ENCODE peak calls at places on chromosome X, in ten cellular contexts. W is Peyer's patch, Z is tibial nerve, R is breast epithelium, T is K562, L is A549, U is heart left ventricle, G is transverse colon, E is uterus, B is prostate gland. O is an unnamed sample.

GRCh38 chrX:2497961-2498780 is 2.6 kb downstream of the DHRSX start:
- DNase-seq in Z (peak; percentile 20), U (no peak), W (no peak), T (no peak), R (no peak), G (peak; percentile 27), E (no peak), B (peak; percentile 43), L (peak; percentile 55), O (peak; percentile 82)

GRCh38 chrX:131521824-131522223 is 22.1 kb upstream of the OR13H1 start:
- DNase-seq in E (no peak), Z (no peak), G (no peak), R (no peak), W (no peak), T (no peak), L (no peak), U (no peak), B (no peak), O (no peak)

GRCh38 chrX:42740456-42740855 is 37.5 kb downstream of the PPP1R2C start:
- DNase-seq in U (no peak), Z (no peak), E (no peak), W (no peak), T (no peak), L (no peak), B (no peak), R (no peak), G (no peak), O (no peak)

GRCh38 chrX:110734894-110735541 is 60.6 kb downstream of the CHRDL1 start:
- DNase-seq in T (no peak), U (no peak), W (no peak), B (no peak), R (no peak), G (no peak), E (no peak), L (no peak), Z (no peak), O (no peak)

GRCh38 chrX:109974906-109975655 is 27.8 kb upstream of the TMEM164 start:
- DNase-seq in R (no peak), Z (no peak), T (no peak), B (no peak), G (no peak), W (no peak), U (no peak), L (no peak), E (no peak), O (no peak)

GRCh38 chrX:40107291-40108083 is 9.7 kb upstream of the BCOR start:
- DNase-seq in B (peak; percentile 20), W (peak; percentile 79), Z (no peak), T (no peak), R (no peak), E (peak; percentile 51), L (peak; percentile 33), G (peak; percentile 72), U (peak; percentile 84), O (peak; percentile 76)

GRCh38 chrX:136268051-136269048 is 17.1 kb upstream of the MAP7D3 start:
- DNase-seq in W (no peak), G (peak; percentile 32), L (peak; percentile 15), U (no peak), E (peak; percentile 44), T (peak; percentile 51), Z (peak; percentile 61), R (no peak), B (peak; percentile 4), O (no peak)

GRCh38 chrX:94752434-94753169 is 1078.6 kb downstream of the FAM133A start:
- DNase-seq in T (no peak), R (no peak), U (no peak), B (no peak), E (no peak), Z (no peak), G (no peak), W (no peak), L (no peak), O (no peak)

GRCh38 chrX:1165535-1166196 is 46.8 kb downstream of the CRLF2 start:
- DNase-seq in E (no peak), L (peak; percentile 48), T (no peak), R (peak; percentile 51), G (no peak), U (no peak), W (no peak), Z (no peak), B (no peak), O (no peak)

DNA sequence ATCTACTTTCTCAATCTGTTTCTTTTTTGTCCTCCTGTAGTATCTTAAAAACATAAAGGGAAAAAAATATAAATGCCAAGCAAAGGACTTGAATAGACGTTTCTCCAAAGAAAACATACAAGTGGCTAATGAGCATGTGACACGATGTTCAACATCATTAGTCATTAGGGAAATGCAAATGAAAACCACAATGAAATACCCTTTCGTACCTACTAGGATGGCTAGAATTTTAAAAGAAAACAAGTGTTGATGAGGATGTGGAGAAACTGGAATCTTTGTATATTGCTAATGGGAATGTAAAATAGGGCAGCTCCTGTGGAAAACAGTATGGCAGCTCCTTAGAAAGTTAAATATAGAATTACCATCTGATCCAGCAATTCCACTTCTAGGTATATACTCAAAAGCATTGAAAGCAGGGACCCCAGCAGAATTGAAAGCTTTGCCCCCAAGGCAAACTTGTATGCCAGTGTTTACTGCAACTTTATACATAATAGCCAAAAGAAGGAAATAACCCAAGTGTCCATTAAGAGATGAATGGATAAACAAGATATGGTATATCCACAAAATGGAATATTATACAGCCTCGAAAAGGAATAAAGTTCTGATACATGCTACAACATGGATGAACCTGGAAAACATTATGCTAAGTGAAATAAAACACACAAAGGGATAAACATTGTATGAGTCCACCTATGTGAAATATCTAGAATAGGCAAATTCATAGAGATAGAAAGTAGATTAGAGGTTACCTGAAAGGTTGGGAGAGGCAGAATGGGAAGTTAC is 138.3 kb downstream of the SH3KBP1 start:
- DNase-seq in L (no peak), W (no peak), R (no peak), B (no peak), E (no peak), Z (no peak), U (no peak), T (no peak), G (no peak), O (no peak)
- H3K27ac ChIP-seq in L (no peak overlapping the region), W (peak overlapping the region; percentile 65), R (no peak overlapping the region), B (no peak overlapping the region), E (no peak overlapping the region), Z (no peak overlapping the region), U (no peak overlapping the region), T (no peak overlapping the region), G (no peak overlapping the region), O (no peak overlapping the region)

GRCh38 chrX:119693032-119693995 is at the start of gene SEPTIN6:
- DNase-seq in W (peak; percentile 65), Z (peak; percentile 42), B (peak; percentile 40), E (peak; percentile 43), L (peak; percentile 49), U (peak; percentile 87), T (peak; percentile 80), R (no peak), G (peak; percentile 82), O (peak; percentile 70)
- H3K4me1 ChIP-seq in W (peaks cover under 1% of the 10 kb centered on the region), Z (no peaks in the 10 kb centered on the region), B (no peaks in the 10 kb centered on the region), E (no peaks in the 10 kb centered on the region), L (peaks cover 11% of the 10 kb centered on the region), U (no peaks in the 10 kb centered on the region), T (peaks cover 13% of the 10 kb centered on the region), R (no peaks in the 10 kb centered on the region), G (no peaks in the 10 kb centered on the region), O (no peaks in the 10 kb centered on the region)

GRCh38 chrX:119935215-119935893 is 8.2 kb downstream of the NKAP start:
- DNase-seq in W (no peak), B (no peak), E (no peak), Z (no peak), G (no peak), L (no peak), U (no peak), T (no peak), R (no peak), O (no peak)
- TF ChIP-seq POLR2A in W (no peak), B (no peak), E (no peak), Z (no peak), G (no peak), L (no peak), U (no peak), T (no peak), R (no peak), O (no peak)

DNA sequence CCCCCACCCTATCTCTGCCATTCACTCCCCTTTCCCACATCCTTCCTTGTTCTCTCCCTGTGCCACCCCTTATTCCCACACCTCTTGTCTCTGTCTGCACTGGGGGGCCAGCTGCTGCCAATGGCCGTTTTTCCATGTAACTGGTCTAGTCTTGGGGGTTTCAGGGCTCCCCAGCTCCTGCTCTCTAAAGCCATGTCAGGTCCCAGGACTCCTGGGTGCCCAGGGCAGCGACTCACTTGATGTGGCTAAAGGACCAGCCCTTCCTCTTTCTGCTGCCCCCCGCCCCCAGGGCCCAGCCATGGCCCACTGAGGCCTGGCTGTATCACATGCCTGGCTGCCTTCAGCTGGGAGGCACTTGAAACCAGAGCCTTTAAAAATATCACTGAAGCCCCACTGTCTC is 10.0 kb downstream of the NLGN3 start:
- DNase-seq in U (no peak), G (no peak), E (no peak), T (no peak), L (no peak), Z (no peak), B (no peak), R (no peak), W (no peak), O (no peak)
- H3K27ac ChIP-seq in U (no peak overlapping the region), G (no peak overlapping the region), E (no peak overlapping the region), T (no peak overlapping the region), L (no peak overlapping the region), Z (no peak overlapping the region), B (no peak overlapping the region), R (no peak overlapping the region), W (no peak overlapping the region), O (no peak overlapping the region)

DNA sequence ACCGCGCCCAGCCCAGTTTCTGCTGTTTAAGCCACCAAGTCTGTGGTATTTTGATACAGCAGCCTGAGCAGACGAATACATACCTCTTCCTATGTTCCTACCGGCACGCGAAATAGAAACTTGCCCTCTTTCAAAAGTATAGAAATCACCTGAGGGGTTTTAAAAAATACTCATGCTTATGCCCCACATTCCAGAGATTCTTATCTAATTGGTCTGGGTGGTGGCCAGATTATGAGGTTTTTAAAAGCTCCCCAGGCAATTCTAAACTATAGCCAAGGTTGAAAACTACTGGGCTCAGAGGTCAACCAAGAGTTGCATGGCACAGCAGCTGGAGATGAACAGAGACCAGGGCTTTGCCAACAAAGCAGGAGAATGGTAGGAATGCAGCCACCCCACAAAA is 24.9 kb upstream of the HUWE1 start:
- DNase-seq in W (no peak), L (no peak), E (no peak), Z (no peak), G (no peak), U (no peak), T (no peak), B (no peak), R (no peak), O (no peak)
- H3K4me1 ChIP-seq in W (no peaks in the 10 kb centered on the region), L (no peaks in the 10 kb centered on the region), E (no peaks in the 10 kb centered on the region), Z (no peaks in the 10 kb centered on the region), G (no peaks in the 10 kb centered on the region), U (no peaks in the 10 kb centered on the region), T (peaks cover 10% of the 10 kb centered on the region), B (no peaks in the 10 kb centered on the region), R (peaks cover 10% of the 10 kb centered on the region), O (no peaks in the 10 kb centered on the region)

DNA sequence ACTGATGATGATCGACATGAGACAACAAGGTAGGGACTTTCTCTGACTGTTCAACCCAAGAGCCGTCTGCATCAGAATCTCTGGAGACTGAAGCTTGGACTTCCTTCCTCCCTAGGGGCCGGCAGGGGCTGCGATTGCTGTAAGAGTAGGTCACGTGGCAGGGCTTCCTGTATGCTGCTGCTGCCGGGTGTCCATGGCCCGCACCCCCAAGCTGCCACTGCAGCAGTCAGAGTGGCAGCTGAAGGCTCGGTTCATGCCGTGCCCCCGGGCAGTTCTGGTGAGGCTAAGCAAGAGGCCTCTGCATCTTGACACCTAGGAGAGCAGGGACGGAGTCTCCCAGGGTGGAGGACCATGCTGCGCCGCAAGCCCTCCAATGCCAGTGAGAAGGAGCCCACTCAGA is at the start of gene SASH3:
- DNase-seq in Z (peak; percentile 40), W (no peak), T (no peak), L (no peak), G (peak; percentile 63), U (peak; percentile 77), E (no peak), R (no peak), B (no peak), O (peak; percentile 60)
- TF ChIP-seq POLR2A in Z (no peak), W (peak; percentile 16), T (no peak), L (no peak), G (peak; percentile 41), U (no peak), E (no peak), R (no peak), B (no peak), O (no peak)